ENCODE peak calls at places on chromosomes 11 and 22, in five cellular contexts. One of them, this sample, is unnamed.

GRCh38 chr11:79121351-79121750 is 319.5 kb downstream of the TENM4 start:
- DNase-seq in prostate gland: no peak
- DNase-seq in stomach: no peak
- DNase-seq in HCT116: no peak
- DNase-seq in sigmoid colon: no peak
- DNase-seq in this sample: no peak

GRCh38 chr11:61370349-61371005 is 8.3 kb downstream of the TMEM138 start:
- DNase-seq in stomach: no peak
- DNase-seq in prostate gland: no peak
- DNase-seq in HCT116: no peak
- DNase-seq in sigmoid colon: no peak
- DNase-seq in this sample: no peak

GRCh38 chr22:23243006-23243573 is 62.8 kb downstream of the BCR start:
- DNase-seq in prostate gland: no peak
- DNase-seq in HCT116: no peak
- DNase-seq in sigmoid colon: no peak
- DNase-seq in stomach: no peak
- DNase-seq in this sample: no peak

GRCh38 chr22:38879102-38879729 is 7.2 kb upstream of the CBX6 start:
- DNase-seq in prostate gland: no peak
- DNase-seq in stomach: no peak
- DNase-seq in HCT116: no peak
- DNase-seq in sigmoid colon: no peak
- DNase-seq in this sample: no peak

GRCh38 chr11:74615311-74615710 is 22.9 kb downstream of the POLD3 start:
- DNase-seq in prostate gland: no peak
- DNase-seq in sigmoid colon: no peak
- DNase-seq in HCT116: no peak
- DNase-seq in stomach: no peak
- DNase-seq in this sample: no peak

GRCh38 chr11:7098235-7098832 is 9.5 kb downstream of the RBMXL2 start:
- DNase-seq in sigmoid colon: no peak
- DNase-seq in prostate gland: no peak
- DNase-seq in stomach: no peak
- DNase-seq in HCT116: peak
- DNase-seq in this sample: no peak

GRCh38 chr11:112012877-112013276 is 12.3 kb upstream of the DLAT start:
- DNase-seq in prostate gland: no peak
- DNase-seq in sigmoid colon: no peak
- DNase-seq in HCT116: no peak
- DNase-seq in stomach: no peak
- DNase-seq in this sample: no peak

GRCh38 chr11:111770581-111771134 is 4.5 kb upstream of the PPP2R1B start:
- DNase-seq in HCT116: no peak
- DNase-seq in prostate gland: no peak
- DNase-seq in sigmoid colon: no peak
- DNase-seq in stomach: no peak
- DNase-seq in this sample: no peak

GRCh38 chr11:132093861-132094260 is 723.4 kb downstream of the NTM start:
- DNase-seq in stomach: no peak
- DNase-seq in prostate gland: no peak
- DNase-seq in sigmoid colon: no peak
- DNase-seq in HCT116: no peak
- DNase-seq in this sample: no peak

GRCh38 chr11:122784325-122785155 is 53.8 kb upstream of the CRTAM start:
- DNase-seq in prostate gland: no peak
- DNase-seq in sigmoid colon: peak
- DNase-seq in stomach: no peak
- DNase-seq in HCT116: no peak
- DNase-seq in this sample: no peak

GRCh38 chr11:18490319-18490718 is 34.7 kb downstream of the LDHAL6A start:
- DNase-seq in sigmoid colon: no peak
- DNase-seq in prostate gland: no peak
- DNase-seq in HCT116: no peak
- DNase-seq in stomach: no peak
- DNase-seq in this sample: no peak

GRCh38 chr11:1786466-1786865 is 22.7 kb upstream of the CTSD start:
- DNase-seq in sigmoid colon: no peak
- DNase-seq in prostate gland: no peak
- DNase-seq in stomach: no peak
- DNase-seq in HCT116: no peak
- DNase-seq in this sample: no peak

GRCh38 chr11:120563698-120564572 is 52.4 kb downstream of the GRIK4 start:
- DNase-seq in prostate gland: no peak
- DNase-seq in sigmoid colon: no peak
- DNase-seq in stomach: no peak
- DNase-seq in HCT116: no peak
- DNase-seq in this sample: no peak

GRCh38 chr11:112229746-112230433 is 3.7 kb downstream of the PTS start:
- DNase-seq in prostate gland: no peak
- DNase-seq in stomach: no peak
- DNase-seq in HCT116: no peak
- DNase-seq in sigmoid colon: no peak
- DNase-seq in this sample: no peak

GRCh38 chr11:107733518-107733917 is 21.7 kb upstream of the SLN start:
- DNase-seq in prostate gland: no peak
- DNase-seq in sigmoid colon: no peak
- DNase-seq in stomach: no peak
- DNase-seq in HCT116: no peak
- DNase-seq in this sample: no peak

GRCh38 chr22:50399751-50400331 is 56.7 kb downstream of the PPP6R2 start:
- DNase-seq in sigmoid colon: no peak
- DNase-seq in HCT116: peak
- DNase-seq in stomach: peak
- DNase-seq in prostate gland: no peak
- DNase-seq in this sample: peak

GRCh38 chr11:5486421-5486820 is 2.1 kb upstream of the OR52D1 start:
- DNase-seq in sigmoid colon: no peak
- DNase-seq in prostate gland: no peak
- DNase-seq in stomach: no peak
- DNase-seq in HCT116: no peak
- DNase-seq in this sample: no peak

GRCh38 chr22:19287889-19288288 is 3.6 kb downstream of the CLTCL1 start:
- DNase-seq in prostate gland: no peak
- DNase-seq in sigmoid colon: no peak
- DNase-seq in HCT116: no peak
- DNase-seq in stomach: no peak
- DNase-seq in this sample: no peak

GRCh38 chr11:122897606-122898210 is 15.1 kb downstream of the JHY start:
- DNase-seq in stomach: no peak
- DNase-seq in prostate gland: no peak
- DNase-seq in sigmoid colon: no peak
- DNase-seq in HCT116: no peak
- DNase-seq in this sample: no peak

GRCh38 chr11:118198370-118198769 is 21.9 kb upstream of the SCN2B start:
- DNase-seq in prostate gland: peak
- DNase-seq in stomach: peak
- DNase-seq in sigmoid colon: peak
- DNase-seq in HCT116: peak
- DNase-seq in this sample: peak

GRCh38 chr11:117126223-117126965 is 17.7 kb upstream of the PAFAH1B2 start:
- DNase-seq in prostate gland: no peak
- DNase-seq in HCT116: no peak
- DNase-seq in sigmoid colon: no peak
- DNase-seq in stomach: no peak
- DNase-seq in this sample: no peak

DNA sequence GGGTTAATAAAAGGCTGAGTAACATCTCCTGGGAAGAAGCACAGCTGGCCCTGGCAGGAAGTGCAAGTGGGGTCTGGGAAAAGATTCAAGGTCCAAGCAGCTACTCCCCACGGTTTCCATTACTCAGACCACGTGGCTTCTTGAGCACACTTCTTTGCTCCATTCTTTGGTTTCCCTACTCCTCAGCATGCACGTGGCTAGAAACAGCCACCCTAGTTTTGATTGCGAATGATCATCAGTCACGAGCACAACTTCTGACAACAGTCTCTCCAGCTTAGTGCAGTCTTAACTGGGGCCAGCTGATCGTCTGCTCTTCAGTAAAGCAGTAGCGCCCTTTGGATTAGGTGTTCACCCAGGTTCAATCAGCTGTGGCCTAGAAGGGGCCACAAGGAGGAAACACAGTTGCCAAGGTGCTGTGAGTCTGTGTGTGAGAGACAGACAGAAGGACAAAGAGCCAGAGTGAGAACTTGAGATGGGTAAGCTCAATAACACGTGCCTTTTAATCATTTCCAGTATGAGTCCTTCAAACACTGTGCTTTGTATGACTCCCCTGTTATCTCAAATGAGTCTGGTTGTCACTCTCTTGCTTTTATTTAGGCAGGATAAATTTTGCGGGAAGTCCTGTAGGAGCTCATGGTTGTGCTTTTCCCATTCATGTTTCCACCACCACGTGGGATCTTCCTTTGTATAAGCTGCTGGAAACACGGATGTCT is 956 bp upstream of the PARVA start:
- DNase-seq in HCT116: no peak
- DNase-seq in prostate gland: no peak
- DNase-seq in sigmoid colon: peak
- DNase-seq in stomach: no peak
- DNase-seq in this sample: no peak
- TF ChIP-seq POLR2AphosphoS5 in HCT116: no peak
- TF ChIP-seq POLR2AphosphoS5 in prostate gland: no peak
- TF ChIP-seq POLR2AphosphoS5 in sigmoid colon: peak
- TF ChIP-seq POLR2AphosphoS5 in stomach: no peak
- TF ChIP-seq POLR2AphosphoS5 in this sample: no peak

GRCh38 chr11:77065878-77066228 is 918 bp upstream of the CAPN5 start:
- DNase-seq in sigmoid colon: peak
- DNase-seq in prostate gland: peak
- DNase-seq in stomach: no peak
- DNase-seq in HCT116: no peak
- DNase-seq in this sample: no peak
- TF ChIP-seq POLR2AphosphoS5 in sigmoid colon: peak
- TF ChIP-seq POLR2AphosphoS5 in prostate gland: no peak
- TF ChIP-seq POLR2AphosphoS5 in stomach: no peak
- TF ChIP-seq POLR2AphosphoS5 in HCT116: no peak
- TF ChIP-seq POLR2AphosphoS5 in this sample: peak

DNA sequence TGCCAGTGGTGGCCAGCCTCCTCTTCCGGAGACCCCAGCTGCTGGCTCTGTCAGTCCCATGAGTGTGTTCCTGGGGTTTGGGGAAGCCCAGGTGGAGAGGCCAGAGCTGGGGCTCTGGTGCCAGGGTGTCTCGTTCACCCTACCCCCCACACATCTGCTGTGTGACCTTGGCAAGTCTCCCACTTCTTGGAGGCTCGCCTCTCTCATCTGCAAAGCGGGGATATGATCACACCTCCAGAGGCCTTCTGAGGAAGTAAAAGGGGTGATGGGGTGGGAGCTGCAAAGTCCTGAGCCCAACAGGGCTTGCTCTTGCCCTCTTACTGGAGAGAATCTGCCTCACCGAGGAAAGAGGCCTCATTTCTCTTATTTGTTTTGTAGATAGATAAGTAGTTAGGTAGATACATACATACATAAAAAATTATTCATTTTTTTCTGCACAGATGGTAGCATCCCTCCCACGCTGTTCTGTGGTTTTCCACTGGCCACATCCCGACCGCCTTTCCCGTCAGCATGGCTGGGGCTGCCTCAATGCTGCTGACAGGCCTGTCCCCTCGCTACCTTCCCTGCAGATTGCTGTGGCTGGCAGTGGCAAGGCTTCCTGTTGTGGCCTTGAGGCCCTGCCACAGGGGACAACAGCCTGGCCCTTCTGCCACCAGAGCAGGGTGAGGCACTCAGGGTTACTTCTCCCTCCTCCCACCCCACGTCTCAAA is 23.9 kb downstream of the MYO7A start:
- DNase-seq in stomach: no peak
- DNase-seq in prostate gland: no peak
- DNase-seq in sigmoid colon: no peak
- DNase-seq in HCT116: no peak
- DNase-seq in this sample: no peak
- TF ChIP-seq POLR2AphosphoS5 in stomach: no peak
- TF ChIP-seq POLR2AphosphoS5 in prostate gland: no peak
- TF ChIP-seq POLR2AphosphoS5 in sigmoid colon: no peak
- TF ChIP-seq POLR2AphosphoS5 in HCT116: no peak
- TF ChIP-seq POLR2AphosphoS5 in this sample: peak

DNA sequence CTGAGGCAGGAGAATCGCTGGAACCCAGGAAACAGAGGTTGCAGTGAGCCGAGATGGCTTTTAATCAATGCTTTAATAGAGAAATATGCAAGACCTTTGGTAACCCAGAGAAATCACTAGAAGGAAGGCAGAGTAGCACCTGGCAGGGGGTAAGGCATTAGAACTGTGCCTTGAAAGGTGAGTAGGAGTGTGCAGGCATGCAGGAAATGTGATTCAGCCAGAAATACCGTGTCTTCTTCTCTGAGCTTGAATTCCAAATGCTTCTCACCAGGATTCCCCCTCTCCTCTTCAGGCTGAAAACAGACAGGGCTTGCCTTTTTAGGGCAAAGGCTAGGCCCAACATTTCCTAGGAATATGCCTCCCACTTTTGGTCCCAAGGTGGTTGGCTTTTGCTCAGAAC is 51.0 kb downstream of the OR4D9 start:
- DNase-seq in stomach: no peak
- DNase-seq in HCT116: no peak
- DNase-seq in sigmoid colon: no peak
- DNase-seq in prostate gland: no peak
- DNase-seq in this sample: no peak
- TF ChIP-seq POLR2AphosphoS5 in stomach: no peak
- TF ChIP-seq POLR2AphosphoS5 in HCT116: no peak
- TF ChIP-seq POLR2AphosphoS5 in sigmoid colon: no peak
- TF ChIP-seq POLR2AphosphoS5 in prostate gland: no peak
- TF ChIP-seq POLR2AphosphoS5 in this sample: no peak